ENCODE peak calls at places on chromosome 19, in nine cellular contexts. P is GM12892, K is transverse colon, V is IMR-90, T is K562, A is ovary, R is upper lobe of left lung, J is spleen, F is lower leg skin. Q is an unnamed sample.

GRCh38 chr19:13103585-13103923 is 896 bp upstream of the LYL1 start:
- DNase-seq in R (no peak), F (no peak), T (peak; percentile 34), P (no peak), K (no peak), A (no peak), V (no peak), J (peak; percentile 85), Q (peak; percentile 65)

GRCh38 chr19:661427-662196 is 1.4 kb downstream of the RNF126 start:
- DNase-seq in J (peak; percentile 90), K (peak; percentile 71), V (no peak), R (no peak), A (no peak), F (no peak), T (peak; percentile 55), P (peak; percentile 84), Q (peak; percentile 55)

GRCh38 chr19:33740811-33741396 is 55.8 kb upstream of the KCTD15 start:
- DNase-seq in T (peak; percentile 63), V (peak; percentile 38), K (no peak), A (peak; percentile 40), F (no peak), J (no peak), P (no peak), R (no peak), Q (peak; percentile 55)

GRCh38 chr19:1076951-1077350 is 10.0 kb downstream of the ARHGAP45 start:
- DNase-seq in P (peak; percentile 96), A (no peak), T (no peak), K (peak; percentile 89), V (no peak), R (peak; percentile 77), J (peak; percentile 98), F (peak; percentile 94), Q (no peak)

GRCh38 chr19:7366701-7367420 is 18.1 kb downstream of the ARHGEF18 start:
- DNase-seq in R (no peak), J (no peak), K (no peak), V (peak; percentile 33), T (peak; percentile 66), A (no peak), F (no peak), P (no peak), Q (peak; percentile 27)

GRCh38 chr19:13726323-13726722 is 38.0 kb upstream of the MRI1 start:
- DNase-seq in A (no peak), V (no peak), F (no peak), T (no peak), J (no peak), R (no peak), K (no peak), P (no peak), Q (no peak)

GRCh38 chr19:34475026-34475974 is 6.3 kb upstream of the WTIP start:
- DNase-seq in J (no peak), R (no peak), F (peak; percentile 48), V (peak; percentile 91), K (no peak), P (no peak), T (peak; percentile 24), A (no peak), Q (no peak)

GRCh38 chr19:33905473-33905936 is 108.8 kb downstream of the KCTD15 start:
- DNase-seq in F (no peak), V (no peak), R (peak; percentile 72), P (no peak), K (peak; percentile 14), A (no peak), J (no peak), T (no peak), Q (no peak)

GRCh38 chr19:55578761-55579747 is 1.6 kb downstream of the ZNF579 start:
- DNase-seq in A (no peak), J (no peak), K (no peak), R (peak; percentile 86), V (no peak), P (no peak), F (no peak), T (no peak), Q (no peak)

GRCh38 chr19:55579766-55580621 is 654 bp downstream of the ZNF579 start:
- DNase-seq in A (no peak), K (no peak), J (no peak), T (peak; percentile 50), P (no peak), V (peak; percentile 41), F (no peak), R (no peak), Q (no peak)

GRCh38 chr19:55581145-55581827 is 638 bp upstream of the ZNF579 start:
- DNase-seq in T (peak; percentile 68), F (no peak), V (no peak), P (no peak), J (no peak), A (no peak), R (no peak), K (no peak), Q (peak; percentile 46)

GRCh38 chr19:55581828-55582223 is 1.2 kb upstream of the ZNF579 start:
- DNase-seq in A (no peak), P (no peak), R (no peak), T (no peak), V (no peak), K (no peak), J (no peak), F (no peak), Q (no peak)

GRCh38 chr19:55580628-55581144 is at the start of gene ZNF579:
- DNase-seq in A (peak; percentile 92), K (peak; percentile 90), P (peak; percentile 82), F (peak; percentile 97), J (peak; percentile 89), V (peak; percentile 91), R (peak; percentile 89), T (peak; percentile 93), Q (peak; percentile 86)
- TF ChIP-seq POLR2A in A (peak; percentile 22), K (no peak), P (peak; percentile 58), F (no peak), J (no peak), V (no peak), R (no peak), T (peak; percentile 33), Q (no peak)

DNA sequence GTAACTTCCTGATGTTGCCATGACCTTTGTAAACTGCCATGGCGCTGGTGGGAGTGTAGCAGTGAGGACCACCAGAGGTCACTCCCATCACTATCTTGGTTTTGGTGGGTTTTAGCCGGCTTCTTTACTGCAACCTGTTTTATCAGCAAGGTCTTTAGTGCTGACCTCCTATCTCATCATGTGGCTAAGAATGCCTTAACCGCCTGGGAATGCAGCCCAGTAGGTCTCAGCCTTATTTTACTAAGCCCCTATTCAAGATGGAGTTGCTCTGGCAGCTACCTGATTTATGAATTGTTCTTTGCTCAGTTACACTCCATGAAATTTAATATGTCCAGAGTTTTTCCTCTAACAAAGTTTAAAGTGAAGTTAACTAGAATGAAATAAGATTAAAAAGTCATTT is 4.6 kb upstream of the EPS15L1 start:
- DNase-seq in P (no peak), V (no peak), T (peak; percentile 43), R (no peak), A (no peak), J (no peak), K (no peak), F (no peak), Q (peak; percentile 41)
- TF ChIP-seq POLR2A in P (no peak), V (no peak), T (no peak), R (no peak), A (no peak), J (no peak), K (no peak), F (no peak), Q (no peak)

GRCh38 chr19:2084993-2085720 is 11.0 kb downstream of the MOB3A start:
- DNase-seq in K (peak; percentile 88), A (no peak), J (peak; percentile 97), T (peak; percentile 70), P (peak; percentile 88), R (peak; percentile 85), F (peak; percentile 93), V (no peak), Q (no peak)

GRCh38 chr19:2087621-2088100 is 8.5 kb downstream of the MOB3A start:
- DNase-seq in K (peak; percentile 50), T (no peak), A (no peak), F (no peak), J (peak; percentile 88), P (no peak), R (peak; percentile 82), V (no peak), Q (no peak)

GRCh38 chr19:2089727-2090053 is 6.4 kb downstream of the MOB3A start:
- DNase-seq in T (no peak), A (no peak), V (no peak), F (no peak), P (no peak), K (no peak), J (no peak), R (no peak), Q (no peak)

GRCh38 chr19:2083174-2083854 is 12.8 kb downstream of the MOB3A start:
- DNase-seq in P (peak; percentile 76), F (no peak), K (peak; percentile 64), A (no peak), J (peak; percentile 90), R (peak; percentile 63), V (no peak), T (no peak), Q (no peak)

DNA sequence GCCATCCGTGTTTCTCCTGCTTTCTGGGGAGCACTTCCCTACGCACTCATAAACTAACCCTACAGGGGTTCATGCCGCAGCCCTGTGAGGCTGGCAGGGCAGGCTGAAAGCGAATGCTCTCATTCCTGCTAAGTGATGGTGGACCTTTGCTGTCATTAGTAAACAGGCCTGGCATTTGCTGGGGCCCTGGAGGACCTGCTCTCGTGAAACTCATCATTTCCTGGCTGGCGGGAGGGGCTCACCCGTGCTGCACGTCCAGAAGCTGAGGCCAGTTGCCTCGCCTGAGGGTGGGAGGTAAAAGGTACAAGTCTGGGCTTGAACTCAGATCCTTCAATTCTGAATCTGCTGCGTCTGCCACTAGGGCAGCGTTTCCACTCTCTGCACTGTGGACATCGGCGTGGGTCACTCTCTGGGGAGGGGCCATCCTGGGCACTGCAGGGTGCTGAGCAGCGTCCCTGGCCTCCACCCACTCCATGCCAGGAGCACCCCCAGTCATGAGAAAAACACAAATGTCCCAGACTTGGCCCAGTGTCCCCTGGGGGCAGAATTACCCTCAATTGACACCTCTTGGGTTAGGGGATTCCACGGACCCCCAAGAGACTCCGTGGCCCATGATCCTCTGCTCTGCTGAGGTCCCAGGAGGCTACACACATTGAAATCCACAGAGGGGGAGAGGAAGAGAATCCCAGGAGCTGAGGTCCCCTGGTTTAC is 7.0 kb downstream of the MOB3A start:
- DNase-seq in V (peak; percentile 36), R (no peak), T (no peak), P (no peak), K (no peak), J (no peak), F (no peak), A (no peak), Q (no peak)
- TF ChIP-seq POLR2A in V (no peak), R (no peak), T (no peak), P (peak; percentile 45), K (peak; percentile 9), J (no peak), F (no peak), A (no peak), Q (no peak)

DNA sequence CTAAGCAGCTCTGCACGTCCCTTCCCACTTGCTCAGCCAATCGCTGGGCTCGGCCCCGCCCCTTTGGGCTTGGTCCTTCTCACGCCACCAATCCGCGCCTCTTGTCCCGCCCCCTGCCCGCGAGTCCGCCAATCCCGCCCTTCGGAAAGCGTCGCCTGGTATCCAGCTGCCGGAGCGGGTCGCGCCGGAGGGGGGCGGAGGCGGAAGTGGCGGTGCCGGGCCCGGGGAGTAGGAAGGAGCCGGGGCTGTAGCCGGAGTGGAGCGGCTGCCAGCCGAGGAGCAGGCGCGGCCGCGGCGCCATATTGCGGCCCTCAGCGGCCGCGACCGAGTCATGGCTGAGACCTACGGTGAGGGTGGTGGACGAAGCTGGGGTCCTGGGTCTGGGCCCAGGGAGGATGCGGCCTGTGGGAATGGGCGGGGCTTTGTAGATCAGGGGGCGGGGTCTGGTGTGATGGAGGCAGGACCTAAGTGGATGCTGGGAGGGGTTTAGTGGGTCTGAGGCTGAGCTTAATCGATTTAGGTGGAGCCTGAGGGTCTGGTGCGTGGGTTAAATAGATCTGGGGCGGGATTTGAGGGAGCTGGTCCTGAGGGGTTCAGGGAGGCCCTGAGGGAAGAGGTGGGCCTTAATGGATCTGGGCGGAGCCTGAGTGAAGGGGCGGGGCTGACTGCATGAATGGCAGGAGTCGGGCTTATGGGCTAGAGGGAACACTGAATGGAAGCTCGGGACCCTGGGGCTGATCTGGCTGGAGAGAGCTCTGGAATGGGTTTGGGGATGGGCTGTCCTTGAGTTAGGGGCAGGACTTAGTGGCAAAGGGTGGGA is at the start of gene RAB4B:
- DNase-seq in A (peak; percentile 100), J (peak; percentile 100), F (peak; percentile 100), P (peak; percentile 93), T (peak; percentile 100), K (peak; percentile 100), R (peak; percentile 100), V (peak; percentile 99), Q (peak; percentile 100)
- TF ChIP-seq POLR2A in A (no peak), J (peak; percentile 54), F (no peak), P (peak; percentile 79), T (peak; percentile 74), K (peak; percentile 89), R (peak; percentile 28), V (peak; percentile 88), Q (peak; percentile 62)

Q was measured in erythroblast.